ENCODE peak calls at places on chromosomes 1 and 21, in six cellular contexts. W, P, I, F, D and Z are unnamed samples.

GRCh38 chr1:175314300-175314699 is 121.7 kb upstream of the KIAA0040 start:
- DNase-seq in W (peak), P (no peak), I (no peak), F (no peak), D (no peak), Z (no peak)

GRCh38 chr1:117051224-117052064 is 8.7 kb upstream of the TTF2 start:
- DNase-seq in W (peak), P (peak), I (peak), F (no peak), D (peak), Z (peak)

GRCh38 chr1:32500387-32501209 is 35.7 kb downstream of the ZBTB8B start:
- DNase-seq in W (peak), P (peak), I (peak), F (peak), D (peak), Z (peak)

GRCh38 chr21:26457817-26458216 is 115.3 kb downstream of the CYYR1 start:
- DNase-seq in W (no peak), P (no peak), I (no peak), F (no peak), D (no peak), Z (no peak)

GRCh38 chr1:203291201-203292096 is 13.9 kb upstream of the BTG2 start:
- DNase-seq in W (no peak), P (peak), I (no peak), F (no peak), D (peak), Z (no peak)

GRCh38 chr21:30839304-30839703 is 9.7 kb upstream of the KRTAP7-1 start:
- DNase-seq in W (no peak), P (no peak), I (no peak), F (peak), D (peak), Z (no peak)

GRCh38 chr1:10939654-10940450 is 72.6 kb upstream of the TARDBP start:
- DNase-seq in W (no peak), P (no peak), I (no peak), F (no peak), D (peak), Z (no peak)

GRCh38 chr1:91502882-91503184 is 2.2 kb downstream of the CDC7 start:
- DNase-seq in W (no peak), P (no peak), I (no peak), F (no peak), D (no peak), Z (no peak)

GRCh38 chr21:26835027-26835713 is 10.0 kb downstream of the ADAMTS1 start:
- DNase-seq in W (no peak), P (no peak), I (no peak), F (no peak), D (no peak), Z (no peak)

GRCh38 chr1:46247433-46248121 is at the start of gene RAD54L:
- DNase-seq in W (peak), P (peak), I (peak), F (peak), D (peak), Z (peak)

GRCh38 chr1:42305639-42306038 is 29.4 kb downstream of the FOXJ3 start:
- DNase-seq in W (no peak), P (no peak), I (no peak), F (no peak), D (no peak), Z (no peak)

GRCh38 chr1:224517171-224517570 is 82.6 kb upstream of the WDR26 start:
- DNase-seq in W (no peak), P (no peak), I (no peak), F (no peak), D (no peak), Z (no peak)

GRCh38 chr1:242524571-242525359 is at the start of gene PLD5:
- DNase-seq in W (peak), P (no peak), I (no peak), F (peak), D (no peak), Z (peak)

GRCh38 chr1:191174298-191174697 is 696.6 kb upstream of the BRINP3 start:
- DNase-seq in W (no peak), P (no peak), I (no peak), F (peak), D (no peak), Z (no peak)

GRCh38 chr1:212774584-212774983 is 17.0 kb downstream of the NSL1 start:
- DNase-seq in W (no peak), P (no peak), I (no peak), F (no peak), D (no peak), Z (no peak)

GRCh38 chr1:54794401-54795099 is 6.6 kb downstream of the TTC22 start:
- DNase-seq in W (peak), P (peak), I (no peak), F (no peak), D (peak), Z (peak)

GRCh38 chr1:225849905-225850304 is 32.3 kb downstream of the TMEM63A start:
- DNase-seq in W (no peak), P (peak), I (no peak), F (no peak), D (peak), Z (peak)

DNA sequence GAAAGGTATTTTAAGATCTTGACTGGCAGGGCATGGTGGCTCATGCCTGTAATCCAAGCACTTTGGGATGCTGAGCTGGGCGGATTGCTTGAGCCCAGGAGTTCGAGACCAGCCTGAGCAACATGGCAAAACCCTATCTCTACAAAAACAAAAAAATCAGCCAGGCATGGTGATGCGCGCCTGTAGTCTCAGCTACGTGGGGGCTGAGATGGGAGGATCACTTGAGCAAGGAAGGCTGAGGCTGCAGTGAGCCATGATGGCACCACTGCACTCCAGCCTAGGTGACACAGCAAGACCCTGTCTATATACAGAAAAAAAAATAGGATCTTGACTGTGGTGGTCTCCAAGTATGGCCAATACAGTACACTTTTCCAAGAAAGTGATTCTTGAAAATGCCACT is 16.0 kb downstream of the ARID1A start:
- DNase-seq in W (no peak), P (no peak), I (no peak), F (no peak), D (no peak), Z (no peak)
- TF ChIP-seq POLR2AphosphoS5 in W (no peak), P (no peak), I (no peak), F (no peak), D (no peak), Z (no peak)

DNA sequence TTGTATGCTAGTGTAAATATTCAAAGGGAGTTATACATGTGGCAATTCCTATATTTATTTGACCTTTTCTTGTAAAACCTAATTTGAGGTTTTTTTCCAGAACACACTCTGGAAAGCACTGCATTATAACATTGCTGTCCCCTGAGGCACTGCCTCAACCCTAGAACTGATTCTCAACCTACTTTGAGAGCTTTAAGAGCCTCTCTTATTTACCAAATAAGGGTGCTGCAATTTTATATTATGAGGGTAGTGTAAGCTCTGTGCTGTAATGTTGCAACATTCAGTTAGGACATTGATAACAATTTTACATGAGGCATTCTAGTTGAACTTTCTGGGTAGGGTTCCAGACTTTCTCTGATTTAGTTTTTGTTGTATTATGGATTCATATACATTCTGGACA is 302.2 kb upstream of the DEPDC1 start:
- DNase-seq in W (no peak), P (no peak), I (no peak), F (no peak), D (no peak), Z (no peak)
- TF ChIP-seq CTCF in W (no peak), P (no peak), I (no peak), F (no peak), D (no peak), Z (no peak)

GRCh38 chr1:38272515-38272914 is 225.9 kb upstream of the POU3F1 start:
- DNase-seq in W (no peak), P (no peak), I (no peak), F (no peak), D (no peak), Z (peak)

GRCh38 chr1:38268226-38268625 is 221.6 kb upstream of the POU3F1 start:
- DNase-seq in W (no peak), P (no peak), I (no peak), F (peak), D (no peak), Z (peak)

GRCh38 chr1:38271116-38271633 is 224.6 kb upstream of the POU3F1 start:
- DNase-seq in W (no peak), P (no peak), I (no peak), F (no peak), D (no peak), Z (peak)

GRCh38 chr1:38267037-38268036 is 220.7 kb upstream of the POU3F1 start:
- DNase-seq in W (no peak), P (no peak), I (no peak), F (peak), D (no peak), Z (no peak)

GRCh38 chr1:38270241-38270871 is 223.8 kb upstream of the POU3F1 start:
- DNase-seq in W (no peak), P (no peak), I (no peak), F (peak), D (no peak), Z (peak)
- TF ChIP-seq POLR2AphosphoS5 in W (no peak), P (no peak), I (no peak), F (peak), D (no peak), Z (no peak)

GRCh38 chr1:198072177-198072576 is 84.6 kb upstream of the NEK7 start:
- DNase-seq in W (no peak), P (no peak), I (no peak), F (peak), D (no peak), Z (no peak)
- TF ChIP-seq CTCF in W (no peak), P (no peak), I (no peak), F (peak), D (no peak), Z (no peak)